ENCODE peak calls at places on chromosomes 16 and 17, in seven cellular contexts. M, D, J, F, L, I and A are unnamed samples.

GRCh38 chr17:78993981-78994671 is 14.4 kb upstream of the LGALS3BP start:
- DNase-seq in M (no peak), D (no peak), J (no peak), F (peak), L (no peak), I (no peak), A (no peak)

GRCh38 chr17:44996304-44996703 is 28.2 kb upstream of the C1QL1 start:
- DNase-seq in M (no peak), D (no peak), J (no peak), F (no peak), L (no peak), I (no peak), A (no peak)

GRCh38 chr17:56047321-56047720 is 106.0 kb upstream of the ANKFN1 start:
- DNase-seq in M (no peak), D (no peak), J (no peak), F (no peak), L (no peak), I (no peak), A (no peak)

GRCh38 chr16:8850279-8850885 is 18.4 kb downstream of the CARHSP1 start:
- DNase-seq in M (peak), D (no peak), J (no peak), F (no peak), L (peak), I (peak), A (peak)

GRCh38 chr17:17528696-17529652 is 32.8 kb upstream of the RASD1 start:
- DNase-seq in M (no peak), D (no peak), J (no peak), F (peak), L (no peak), I (no peak), A (no peak)

GRCh38 chr17:67491009-67491677 is 114.1 kb downstream of the PITPNC1 start:
- DNase-seq in M (peak), D (no peak), J (no peak), F (peak), L (peak), I (peak), A (peak)

GRCh38 chr17:72119280-72119962 is 1.4 kb upstream of the SOX9 start:
- DNase-seq in M (no peak), D (no peak), J (no peak), F (no peak), L (no peak), I (no peak), A (no peak)

GRCh38 chr17:35337364-35337763 is 36.1 kb downstream of the SLFN11 start:
- DNase-seq in M (no peak), D (no peak), J (no peak), F (no peak), L (no peak), I (no peak), A (no peak)

GRCh38 chr17:70564006-70564620 is 394.8 kb downstream of the KCNJ2 start:
- DNase-seq in M (peak), D (no peak), J (no peak), F (no peak), L (peak), I (no peak), A (no peak)

GRCh38 chr16:13833510-13833909 is 86.4 kb upstream of the ERCC4 start:
- DNase-seq in M (no peak), D (no peak), J (no peak), F (no peak), L (no peak), I (no peak), A (no peak)
- TF ChIP-seq CTCF in M (no peak), D (no peak), J (no peak), F (no peak), L (no peak), I (no peak), A (no peak)

GRCh38 chr17:76713765-76714164 is 3.0 kb upstream of the MXRA7 start:
- DNase-seq in M (no peak), D (no peak), J (no peak), F (no peak), L (no peak), I (no peak), A (no peak)

GRCh38 chr17:76706817-76707216 is 3.9 kb downstream of the MXRA7 start:
- DNase-seq in M (no peak), D (no peak), J (no peak), F (no peak), L (no peak), I (no peak), A (no peak)

GRCh38 chr17:76707985-76708807 is 2.6 kb downstream of the MXRA7 start:
- DNase-seq in M (no peak), D (no peak), J (no peak), F (no peak), L (no peak), I (peak), A (no peak)

GRCh38 chr17:76710863-76711611 is at the start of gene MXRA7:
- DNase-seq in M (peak), D (peak), J (no peak), F (no peak), L (peak), I (peak), A (peak)

DNA sequence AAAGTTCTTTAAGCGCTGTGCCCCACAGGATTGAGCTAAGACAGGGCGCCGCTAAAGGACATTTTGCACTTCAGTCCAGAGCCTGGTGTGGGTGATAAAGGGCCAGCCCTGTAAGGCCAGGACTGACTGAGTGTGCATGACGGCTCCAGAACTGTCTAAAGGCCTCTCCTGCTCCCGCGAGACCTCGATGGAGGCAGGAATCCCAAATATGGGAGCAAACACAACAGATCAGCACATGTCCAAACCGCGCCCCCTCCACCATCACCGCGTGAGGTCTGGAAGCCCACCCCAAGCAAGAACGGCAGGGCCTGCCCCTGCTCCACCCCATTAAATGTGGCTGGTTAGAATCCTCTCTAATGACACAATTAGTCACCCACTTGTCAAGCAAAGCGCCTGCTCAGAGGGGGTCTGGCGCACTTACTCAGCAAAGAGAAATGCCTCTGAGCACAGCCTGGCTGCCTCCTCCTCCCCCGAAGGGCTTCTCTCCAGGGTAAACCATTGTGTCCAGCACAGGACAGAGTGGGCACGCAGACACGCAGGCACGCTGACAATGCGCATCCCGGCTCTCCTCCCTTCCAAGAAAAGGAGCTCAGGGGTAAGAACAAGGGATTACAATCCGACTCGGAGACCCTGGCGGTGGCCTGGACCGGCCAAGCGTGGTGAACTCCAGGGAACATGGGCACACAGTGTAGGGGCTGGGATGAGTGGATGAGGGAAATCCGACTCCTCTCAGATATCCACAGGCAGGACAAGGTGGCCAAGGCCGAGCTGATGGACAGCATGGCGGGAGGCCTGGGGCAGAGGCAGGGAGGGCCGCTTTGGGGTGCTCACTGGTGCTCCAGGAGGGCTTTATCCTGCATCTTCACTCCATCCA is 1.5 kb downstream of the MXRA7 start:
- DNase-seq in M (peak), D (no peak), J (no peak), F (no peak), L (peak), I (peak), A (peak)
- H3K4me3 ChIP-seq in M (peak), D (peak), J (no peak), F (peak), L (peak), I (peak), A (peak)

GRCh38 chr16:4511441-4512082 is 27.0 kb downstream of the CDIP1 start:
- DNase-seq in M (peak), D (peak), J (no peak), F (no peak), L (peak), I (peak), A (peak)
- TF ChIP-seq CTCF in M (peak), D (peak), J (peak), F (no peak), L (peak), I (peak), A (peak)

DNA sequence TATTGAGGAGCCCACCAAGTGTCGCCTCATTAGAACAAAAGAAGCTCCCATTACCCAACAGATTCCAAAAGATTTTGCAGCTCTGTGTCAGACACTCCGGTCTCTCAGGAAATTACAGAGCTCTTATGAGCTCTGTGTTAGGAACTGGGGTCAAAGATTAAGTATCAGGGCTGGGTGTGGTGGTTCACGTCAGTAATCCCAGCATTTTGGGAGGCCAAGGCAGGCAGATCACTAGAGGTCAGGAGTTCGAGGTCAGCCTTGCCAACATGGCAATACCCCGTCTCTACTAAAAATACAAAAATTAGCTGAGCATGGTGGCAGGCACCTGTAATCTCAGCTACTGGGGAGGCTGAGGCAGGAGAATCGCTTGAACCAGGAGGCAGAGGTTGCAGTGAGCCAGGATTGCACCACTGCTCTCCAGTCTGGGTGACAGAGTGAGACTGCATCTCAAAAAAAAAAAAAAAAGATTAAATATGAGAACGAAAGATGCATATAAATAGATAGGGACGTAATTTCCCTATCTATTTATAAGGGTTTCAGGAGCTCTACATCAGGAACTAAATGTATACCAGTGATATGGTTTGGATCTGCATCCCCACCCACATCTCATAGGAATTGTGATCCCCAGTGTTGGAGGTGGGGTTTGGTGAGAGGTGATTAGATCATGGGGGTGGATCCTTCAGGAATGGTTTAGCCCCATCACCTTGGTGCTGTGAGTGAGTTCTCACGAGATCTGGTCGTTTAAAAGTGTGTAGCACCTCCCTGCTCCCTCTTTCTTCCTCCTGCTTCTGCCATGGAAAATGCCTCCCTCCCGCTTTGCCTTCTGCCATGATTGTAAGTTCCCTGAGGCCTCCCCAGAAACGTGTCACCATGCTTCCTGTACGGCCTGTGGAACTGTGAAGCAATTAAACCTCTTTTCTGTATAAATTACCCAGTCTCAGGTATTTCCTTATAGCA is 111.4 kb downstream of the PRKCA start:
- DNase-seq in M (no peak), D (no peak), J (no peak), F (no peak), L (no peak), I (no peak), A (no peak)
- H3K4me3 ChIP-seq in M (no peak), D (no peak), J (no peak), F (no peak), L (no peak), I (no peak), A (no peak)

GRCh38 chr16:15808071-15808470 is 48.8 kb downstream of the MYH11 start:
- DNase-seq in M (no peak), D (no peak), J (no peak), F (no peak), L (no peak), I (no peak), A (no peak)

GRCh38 chr16:15810949-15811348 is 45.9 kb downstream of the MYH11 start:
- DNase-seq in M (no peak), D (no peak), J (no peak), F (no peak), L (no peak), I (no peak), A (no peak)

GRCh38 chr16:15811416-15811777 is 45.4 kb downstream of the MYH11 start:
- DNase-seq in M (no peak), D (no peak), J (no peak), F (no peak), L (no peak), I (no peak), A (no peak)

GRCh38 chr16:15810411-15810810 is 46.4 kb downstream of the MYH11 start:
- DNase-seq in M (no peak), D (no peak), J (no peak), F (no peak), L (no peak), I (no peak), A (no peak)

DNA sequence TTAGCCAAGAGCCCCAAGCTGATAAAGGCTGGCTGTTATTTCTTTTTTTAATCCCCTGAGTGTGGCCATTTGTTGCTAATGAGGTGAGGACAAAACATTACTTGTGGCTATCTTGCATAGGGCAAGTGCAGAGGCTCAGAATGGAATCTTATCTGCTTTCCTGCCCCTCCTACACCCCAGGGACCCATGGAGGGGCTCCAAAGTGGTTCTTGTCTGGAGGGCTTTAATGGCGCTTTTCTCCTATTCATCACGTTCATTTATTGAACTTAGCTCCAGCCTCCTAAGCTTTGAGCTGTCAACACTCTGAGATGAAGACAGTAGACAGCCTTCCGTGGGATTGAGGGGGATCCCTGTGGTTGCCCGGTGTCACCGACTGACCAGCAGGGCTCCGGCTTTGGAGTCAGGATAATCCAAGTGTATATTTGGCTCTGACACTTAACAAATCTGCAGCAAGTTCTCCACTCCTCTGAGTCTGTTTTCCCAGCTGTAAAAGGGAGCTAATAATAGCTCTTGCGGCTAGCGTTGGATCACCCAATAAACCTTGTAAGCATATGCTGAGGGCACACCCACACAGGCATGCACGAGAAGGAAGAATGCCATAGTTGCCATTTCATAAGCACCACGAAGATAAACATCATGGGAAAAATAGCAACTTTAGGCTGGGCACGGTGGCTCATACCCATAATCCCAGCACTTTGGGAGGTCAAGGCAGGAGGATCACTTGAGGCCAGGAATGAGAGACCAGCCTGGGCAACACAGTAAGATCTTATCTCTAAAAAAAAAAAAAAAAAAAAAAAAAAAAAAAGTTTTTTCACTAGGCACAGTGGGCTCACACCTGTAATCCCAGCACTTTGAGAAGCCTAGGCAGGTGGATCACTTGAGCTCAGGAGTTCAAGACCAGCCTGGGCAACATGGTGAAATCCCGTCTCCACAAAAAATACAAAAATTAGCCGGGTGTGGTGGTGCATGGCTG is 44.8 kb downstream of the MYH11 start:
- DNase-seq in M (peak), D (peak), J (no peak), F (no peak), L (peak), I (no peak), A (peak)
- TF ChIP-seq CTCF in M (peak), D (no peak), J (no peak), F (no peak), L (no peak), I (peak), A (no peak)

GRCh38 chr16:31461201-31461920 is 2.1 kb downstream of the ARMC5 start:
- DNase-seq in M (no peak), D (no peak), J (no peak), F (no peak), L (no peak), I (no peak), A (no peak)

GRCh38 chr16:31458835-31459721 is at the start of gene ARMC5:
- DNase-seq in M (peak), D (peak), J (peak), F (peak), L (peak), I (peak), A (peak)

GRCh38 chr16:31459722-31460581 is 651 bp downstream of the ARMC5 start:
- DNase-seq in M (peak), D (peak), J (peak), F (peak), L (peak), I (peak), A (peak)

GRCh38 chr16:31461921-31462804 is 2.9 kb downstream of the ARMC5 start:
- DNase-seq in M (no peak), D (no peak), J (no peak), F (no peak), L (no peak), I (no peak), A (no peak)

GRCh38 chr16:31460582-31461002 is 1.3 kb downstream of the ARMC5 start:
- DNase-seq in M (peak), D (no peak), J (no peak), F (no peak), L (peak), I (no peak), A (peak)
- H3K4me3 ChIP-seq in M (peak), D (peak), J (peak), F (peak), L (no peak), I (peak), A (peak)

DNA sequence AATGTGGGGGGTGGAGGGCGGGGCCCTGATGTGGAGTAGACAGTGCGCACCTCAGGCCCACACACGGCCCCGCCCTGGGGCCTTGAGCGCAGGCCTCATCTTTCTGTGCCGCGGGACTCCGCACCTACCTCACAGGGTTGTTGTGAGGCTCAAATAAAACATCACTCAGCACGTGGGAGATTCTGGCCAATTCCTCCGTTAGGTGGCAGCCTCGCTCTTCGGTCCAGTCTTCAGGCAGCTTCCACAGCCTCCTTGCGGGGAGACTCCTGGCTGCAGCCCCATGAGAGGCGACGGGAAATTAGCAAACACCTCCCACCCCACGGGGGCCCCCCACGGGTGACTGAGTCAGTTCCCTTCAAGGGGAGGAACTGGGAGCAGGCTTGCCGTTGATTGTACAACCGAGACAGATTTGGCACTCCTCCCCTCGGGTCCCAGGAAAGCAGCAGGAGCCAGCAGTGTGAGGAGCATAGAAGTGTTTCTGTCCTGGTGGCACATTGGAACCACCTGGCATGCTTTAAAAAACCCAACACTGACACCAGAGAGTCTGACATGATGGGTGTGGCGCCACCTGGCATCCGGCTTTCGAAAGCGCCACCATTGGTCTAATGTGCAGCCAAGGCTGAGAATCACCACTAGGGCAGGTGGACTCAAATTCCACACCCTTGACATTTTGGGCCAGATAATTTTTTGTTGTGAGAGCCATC is 7.6 kb downstream of the MRM1 start:
- DNase-seq in M (peak), D (peak), J (no peak), F (no peak), L (peak), I (peak), A (peak)
- TF ChIP-seq CTCF in M (peak), D (peak), J (peak), F (peak), L (peak), I (peak), A (peak)

DNA sequence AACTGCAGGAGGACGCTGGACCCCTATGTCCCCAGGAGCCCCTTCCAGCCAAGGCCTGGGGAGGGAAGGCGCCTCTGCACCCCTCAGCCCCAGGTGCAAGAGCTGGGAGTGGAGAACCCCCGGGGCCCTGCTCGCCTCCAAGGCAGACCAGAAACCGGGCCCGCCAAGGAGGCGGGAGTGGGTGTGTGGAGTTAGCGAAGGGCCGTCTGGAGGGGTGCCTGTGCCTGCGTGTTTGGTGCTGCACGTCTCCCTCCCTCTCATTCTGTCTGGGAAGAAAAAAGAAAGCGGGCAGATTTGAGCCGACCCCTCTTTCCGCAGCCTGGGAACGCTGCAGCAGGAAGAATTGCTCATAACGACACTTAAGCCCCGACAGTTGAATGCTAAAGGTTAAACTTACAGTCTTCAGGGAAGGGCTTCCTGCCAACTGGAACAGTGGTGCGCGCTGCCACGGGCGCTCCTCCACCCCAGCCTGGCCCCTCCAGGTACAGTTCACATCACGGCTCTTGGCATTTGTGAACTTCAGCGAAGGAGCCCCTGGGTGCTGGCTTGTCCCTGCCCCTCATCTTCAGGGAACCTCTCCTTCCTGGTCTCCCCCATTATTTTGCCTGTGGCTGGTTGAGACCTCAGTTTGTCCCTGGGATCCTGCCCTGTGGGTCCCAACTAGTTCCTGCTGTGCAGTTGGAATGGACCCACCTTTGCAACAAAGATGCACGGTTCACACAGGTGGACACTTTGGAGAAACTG is 19.2 kb upstream of the ZFHX3 start:
- DNase-seq in M (peak), D (no peak), J (no peak), F (no peak), L (peak), I (no peak), A (peak)
- H3K4me3 ChIP-seq in M (no peak), D (no peak), J (no peak), F (peak), L (no peak), I (peak), A (no peak)